ENCODE peak calls at places on chromosomes 11 and 22, in four cellular contexts. M, D, H and L are unnamed samples.

GRCh38 chr11:113465786-113466185 is 9.4 kb downstream of the DRD2 start:
- DNase-seq in M (no peak), D (no peak), H (no peak), L (no peak)

GRCh38 chr22:46867106-46867505 is 104.7 kb downstream of the TBC1D22A start:
- DNase-seq in H (no peak), D (no peak), M (no peak), L (no peak)

GRCh38 chr22:42179616-42180015 is 49.0 kb upstream of the CYP2D6 start:
- DNase-seq in H (no peak), D (no peak), M (no peak), L (no peak)

GRCh38 chr11:72741429-72741833 is 10.8 kb downstream of the ARAP1 start:
- DNase-seq in M (peak; percentile 56), D (no peak), H (peak; percentile 68), L (no peak)

GRCh38 chr11:2579315-2580060 is 120.3 kb downstream of the KCNQ1OT1 start:
- DNase-seq in H (no peak), M (no peak), D (no peak), L (no peak)

GRCh38 chr22:28029201-28029948 is 110.3 kb upstream of the PITPNB start:
- DNase-seq in D (no peak), M (no peak), H (no peak), L (no peak)

GRCh38 chr22:40436460-40437431 is 66.4 kb downstream of the SGSM3 start:
- DNase-seq in H (peak; percentile 57), D (peak; percentile 88), M (peak; percentile 41), L (no peak)

GRCh38 chr22:38724926-38725571 is 19.3 kb downstream of the GTPBP1 start:
- DNase-seq in D (no peak), M (peak; percentile 58), H (no peak), L (no peak)

GRCh38 chr11:86800076-86800955 is at the start of gene PRSS23:
- DNase-seq in H (peak; percentile 36), M (no peak), D (no peak), L (peak; percentile 76)

GRCh38 chr22:28581020-28581419 is 98.6 kb downstream of the TTC28 start:
- DNase-seq in M (no peak), H (no peak), D (no peak), L (no peak)

GRCh38 chr11:74726547-74727182 is 4.6 kb downstream of the CHRDL2 start:
- DNase-seq in H (peak; percentile 82), M (peak; percentile 58), D (no peak), L (peak; percentile 80)

GRCh38 chr11:31882951-31883392 is 71.8 kb upstream of the PAX6 start:
- DNase-seq in M (no peak), H (no peak), D (no peak), L (no peak)

GRCh38 chr11:115941481-115941993 is 437.3 kb upstream of the CADM1 start:
- DNase-seq in M (no peak), H (peak; percentile 20), D (no peak), L (no peak)

GRCh38 chr11:76524461-76524860 is 79.6 kb downstream of the EMSY start:
- DNase-seq in H (no peak), D (no peak), M (peak; percentile 36), L (no peak)
- TF ChIP-seq HDAC6 in H (no peak), D (no peak), M (no peak), L (no peak)

DNA sequence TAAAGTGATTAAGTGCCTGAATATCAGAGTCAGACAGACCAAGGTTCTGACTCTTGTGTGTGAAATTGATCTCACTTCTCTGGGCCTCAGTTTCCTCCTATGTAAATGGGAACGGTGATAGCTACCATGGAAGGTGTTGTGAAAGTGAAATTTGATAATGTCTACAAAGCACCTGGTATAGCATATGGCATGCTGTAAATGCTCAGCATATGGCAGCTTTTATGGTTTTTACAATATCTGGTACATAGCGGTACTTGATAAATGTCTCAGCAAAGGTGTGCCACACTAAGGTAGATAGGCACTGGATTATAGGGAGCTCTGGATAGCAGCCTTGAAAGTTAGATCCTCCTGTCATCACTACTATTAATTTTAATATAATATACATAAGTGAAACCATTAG is 19.9 kb downstream of the POU2AF2 start:
- DNase-seq in M (no peak), H (no peak), D (no peak), L (no peak)
- TF ChIP-seq HDAC6 in M (no peak), H (no peak), D (no peak), L (no peak)

GRCh38 chr11:95415837-95416288 is 184.9 kb upstream of the SESN3 start:
- DNase-seq in D (no peak), H (peak; percentile 30), M (no peak), L (no peak)
- TF ChIP-seq HDAC6 in D (no peak), H (no peak), M (no peak), L (no peak)

DNA sequence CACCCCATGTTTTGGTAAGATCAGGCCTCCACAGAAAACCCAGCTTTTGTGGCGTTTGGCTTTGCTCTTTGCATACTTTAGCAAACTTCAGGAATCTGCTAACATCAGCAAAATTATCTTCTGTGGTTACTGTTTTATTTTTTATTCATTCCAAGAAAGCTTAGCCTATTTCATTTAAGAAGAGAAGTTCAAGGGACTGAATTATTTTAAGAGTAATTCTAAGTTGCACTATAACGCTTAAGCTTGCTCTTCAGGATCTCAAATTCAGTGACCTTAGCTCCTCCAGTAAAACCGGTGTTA is 1.1 kb downstream of the JHY start:
- DNase-seq in M (no peak), D (no peak), H (no peak), L (no peak)
- TF ChIP-seq HDAC6 in M (no peak), D (no peak), H (no peak), L (no peak)

DNA sequence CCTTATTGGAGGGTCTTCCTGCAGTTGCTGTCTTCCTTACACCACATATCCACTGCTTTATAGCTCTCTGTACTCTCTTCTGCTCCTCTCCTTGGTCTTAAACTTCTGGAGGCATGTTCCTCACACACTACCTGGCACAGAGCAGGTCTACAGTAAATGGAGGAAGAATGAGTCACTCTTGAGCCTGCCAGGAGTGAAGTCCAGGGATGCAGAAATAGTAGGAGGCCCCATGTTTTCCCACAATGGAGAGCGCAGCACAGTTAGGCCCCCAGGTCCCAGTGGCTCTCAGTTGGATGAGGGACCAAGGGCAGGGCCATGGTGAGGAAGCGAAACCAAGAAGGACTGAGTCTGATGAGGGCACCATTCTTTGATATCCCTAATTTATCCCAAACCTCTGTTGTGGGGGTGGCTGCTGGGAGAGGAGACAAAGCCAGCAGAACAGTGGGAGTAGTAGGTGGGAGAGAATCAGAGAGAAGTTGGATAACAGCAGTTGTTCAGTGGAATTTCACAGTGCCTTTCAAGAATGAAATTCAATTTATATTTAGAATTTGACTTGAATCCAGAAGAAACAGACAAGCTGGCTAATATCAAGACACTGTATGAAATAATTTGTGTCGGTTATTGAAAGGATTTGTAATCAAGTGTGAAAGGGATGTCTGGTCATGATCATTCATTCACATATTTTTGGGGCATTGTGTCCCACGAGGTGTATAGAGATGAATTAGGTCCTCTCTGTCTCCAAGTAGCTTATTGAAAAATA is 187.8 kb downstream of the HIPK3 start:
- DNase-seq in D (no peak), M (no peak), H (no peak), L (no peak)
- TF ChIP-seq HDAC6 in D (no peak), M (no peak), H (no peak), L (no peak)

DNA sequence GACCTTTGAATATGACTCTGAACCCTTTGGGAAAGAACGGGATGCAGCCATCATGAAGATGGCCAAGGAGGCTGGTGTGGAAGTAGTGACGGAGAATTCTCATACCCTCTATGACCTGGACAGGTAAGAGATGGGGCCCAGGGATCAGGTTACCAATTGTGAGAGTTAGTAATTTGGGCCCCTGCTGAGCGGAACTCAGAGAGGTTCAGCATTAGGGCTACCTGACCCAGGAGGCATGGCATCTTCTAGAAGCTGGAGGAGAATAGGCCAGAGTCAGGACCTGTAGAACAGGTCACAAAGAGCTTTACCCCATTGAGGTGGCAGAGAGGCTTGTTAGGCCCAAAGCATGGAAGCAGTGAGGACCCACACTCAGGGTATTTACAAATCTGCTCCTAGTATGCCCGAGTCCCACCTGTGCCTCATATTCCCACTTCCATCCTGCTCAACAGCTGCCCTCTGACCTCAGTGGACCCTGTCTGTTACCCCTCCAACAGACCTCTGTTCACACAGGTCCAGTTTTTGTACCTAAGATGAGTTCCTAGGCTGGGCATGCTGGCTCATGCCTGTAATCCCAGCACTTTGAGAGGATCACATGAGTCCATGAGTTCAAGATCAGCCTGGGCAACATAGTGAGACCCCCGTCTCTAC is 11.6 kb downstream of the CRY2 start:
- DNase-seq in M (no peak), D (no peak), H (no peak), L (no peak)
- TF ChIP-seq HDAC6 in M (no peak), D (no peak), H (no peak), L (no peak)

DNA sequence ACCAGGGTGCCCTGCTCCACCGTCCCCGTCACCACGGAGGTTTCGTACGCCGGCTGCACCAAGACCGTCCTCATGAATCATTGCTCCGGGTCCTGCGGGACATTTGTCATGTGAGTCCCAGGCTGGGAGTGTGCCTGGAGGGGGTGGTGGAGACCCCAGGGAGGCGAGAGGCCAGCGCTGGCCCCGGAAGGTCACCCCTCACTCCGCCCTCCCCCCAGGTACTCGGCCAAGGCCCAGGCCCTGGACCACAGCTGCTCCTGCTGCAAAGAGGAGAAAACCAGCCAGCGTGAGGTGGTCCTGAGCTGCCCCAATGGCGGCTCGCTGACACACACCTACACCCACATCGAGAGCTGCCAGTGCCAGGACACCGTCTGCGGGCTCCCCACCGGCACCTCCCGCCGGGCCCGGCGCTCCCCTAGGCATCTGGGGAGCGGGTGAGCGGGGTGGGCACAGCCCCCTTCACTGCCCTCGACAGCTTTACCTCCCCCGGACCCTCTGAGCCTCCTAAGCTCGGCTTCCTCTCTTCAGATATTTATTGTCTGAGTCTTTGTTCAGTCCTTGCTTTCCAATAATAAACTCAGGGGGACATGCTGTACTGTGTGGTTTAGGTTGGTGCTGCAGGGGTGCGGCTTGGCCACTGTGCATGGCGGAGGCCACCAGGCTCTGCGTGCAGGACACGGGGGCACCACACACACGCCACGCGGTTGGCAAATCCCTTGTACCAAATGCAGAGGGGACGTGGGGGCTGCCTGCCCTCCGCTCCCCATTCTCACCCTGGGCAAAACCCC is 35.4 kb downstream of the MUC2 start:
- DNase-seq in H (no peak), M (no peak), D (no peak), L (no peak)
- TF ChIP-seq HDAC6 in H (no peak), M (no peak), D (no peak), L (no peak)

GRCh38 chr11:43573233-43573632 is 107.3 kb upstream of the HSD17B12 start:
- DNase-seq in H (peak; percentile 45), M (peak; percentile 27), D (no peak), L (peak; percentile 70)

GRCh38 chr11:43561832-43562231 is 118.7 kb upstream of the HSD17B12 start:
- DNase-seq in D (no peak), M (no peak), H (no peak), L (no peak)

GRCh38 chr11:43567396-43567975 is 113.1 kb upstream of the HSD17B12 start:
- DNase-seq in H (peak; percentile 56), M (peak; percentile 44), D (no peak), L (no peak)
- TF ChIP-seq HDAC6 in H (no peak), M (no peak), D (no peak), L (no peak)